ENCODE peak calls at places on chromosomes 12 and 14, in five cellular contexts. One of them, this sample, is unnamed.

GRCh38 chr14:69650948-69651369 is 39.6 kb downstream of the SUSD6 start:
- DNase-seq in heart left ventricle: no peak
- DNase-seq in uterus: no peak
- DNase-seq in foreskin fibroblast: no peak
- DNase-seq in A673: no peak
- DNase-seq in this sample: no peak

GRCh38 chr12:3492868-3493224 is 1.8 kb downstream of the PRMT8 start:
- DNase-seq in foreskin fibroblast: no peak
- DNase-seq in heart left ventricle: no peak
- DNase-seq in uterus: no peak
- DNase-seq in A673: no peak
- DNase-seq in this sample: no peak

GRCh38 chr12:115449526-115449925 is 765.6 kb upstream of the TBX3 start:
- DNase-seq in foreskin fibroblast: no peak
- DNase-seq in uterus: no peak
- DNase-seq in heart left ventricle: no peak
- DNase-seq in A673: no peak
- DNase-seq in this sample: no peak

GRCh38 chr12:95411466-95411865 is 62.5 kb upstream of the METAP2 start:
- DNase-seq in foreskin fibroblast: no peak
- DNase-seq in uterus: no peak
- DNase-seq in heart left ventricle: no peak
- DNase-seq in A673: peak
- DNase-seq in this sample: peak

GRCh38 chr14:55762595-55763232 is 182.7 kb downstream of the KTN1 start:
- DNase-seq in uterus: no peak
- DNase-seq in foreskin fibroblast: no peak
- DNase-seq in A673: no peak
- DNase-seq in heart left ventricle: no peak
- DNase-seq in this sample: no peak

GRCh38 chr12:27511031-27511722 is 12.8 kb upstream of the PPFIBP1 start:
- DNase-seq in heart left ventricle: no peak
- DNase-seq in foreskin fibroblast: no peak
- DNase-seq in A673: no peak
- DNase-seq in uterus: no peak
- DNase-seq in this sample: peak

GRCh38 chr12:10341892-10342509 is 34.3 kb downstream of the KLRD1 start:
- DNase-seq in foreskin fibroblast: no peak
- DNase-seq in uterus: no peak
- DNase-seq in A673: no peak
- DNase-seq in heart left ventricle: no peak
- DNase-seq in this sample: no peak

GRCh38 chr12:110536834-110537604 is 34.9 kb downstream of the RAD9B start:
- DNase-seq in A673: no peak
- DNase-seq in foreskin fibroblast: no peak
- DNase-seq in heart left ventricle: no peak
- DNase-seq in uterus: no peak
- DNase-seq in this sample: no peak

GRCh38 chr14:65566820-65567522 is 154.4 kb downstream of the FUT8 start:
- DNase-seq in foreskin fibroblast: no peak
- DNase-seq in heart left ventricle: no peak
- DNase-seq in A673: no peak
- DNase-seq in uterus: no peak
- DNase-seq in this sample: no peak

GRCh38 chr14:68683326-68683725 is 109.5 kb downstream of the ZFP36L1 start:
- DNase-seq in A673: peak
- DNase-seq in uterus: no peak
- DNase-seq in heart left ventricle: no peak
- DNase-seq in foreskin fibroblast: no peak
- DNase-seq in this sample: peak

GRCh38 chr12:120101617-120102016 is 14.9 kb downstream of the RAB35 start:
- DNase-seq in uterus: no peak
- DNase-seq in heart left ventricle: no peak
- DNase-seq in A673: no peak
- DNase-seq in foreskin fibroblast: no peak
- DNase-seq in this sample: no peak

GRCh38 chr12:122981036-122981471 is 573 bp downstream of the ARL6IP4 start:
- DNase-seq in foreskin fibroblast: no peak
- DNase-seq in A673: no peak
- DNase-seq in heart left ventricle: no peak
- DNase-seq in uterus: no peak
- DNase-seq in this sample: peak
- H3K4me3 ChIP-seq in foreskin fibroblast: peak
- H3K4me3 ChIP-seq in A673: peak
- H3K4me3 ChIP-seq in heart left ventricle: peak
- H3K4me3 ChIP-seq in uterus: peak
- H3K4me3 ChIP-seq in this sample: peak

DNA sequence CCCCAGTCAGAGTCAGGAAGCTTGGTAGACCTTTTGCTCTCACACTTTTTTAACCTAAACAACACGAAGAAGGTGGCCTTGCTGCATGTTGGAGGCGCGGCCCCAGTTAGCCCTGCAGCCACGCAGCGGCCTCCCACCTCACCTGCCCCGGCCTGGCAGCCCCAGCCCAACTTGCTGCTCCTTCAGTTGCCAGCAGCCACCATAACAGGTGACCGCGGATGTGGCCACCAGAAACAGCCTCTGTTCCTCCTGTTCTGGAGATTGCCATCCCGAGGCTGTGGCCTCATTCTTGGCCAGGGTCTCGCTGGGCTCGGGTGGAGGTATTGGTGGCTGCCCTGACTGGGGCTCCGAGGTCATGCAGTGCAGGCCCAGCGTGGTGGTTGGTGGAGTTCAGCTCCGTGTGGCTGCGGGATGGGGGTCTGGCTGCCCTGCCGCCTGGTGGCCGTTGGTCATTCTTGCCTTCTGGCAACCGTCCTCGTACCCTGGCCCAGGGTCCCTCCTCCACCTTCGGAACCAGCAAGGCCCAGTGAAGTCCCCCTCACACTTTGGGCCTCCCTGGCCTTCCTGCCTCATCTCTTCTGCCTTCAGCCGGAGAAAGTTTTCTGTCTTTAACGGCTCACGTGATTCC is 20.7 kb upstream of the TEX22 start:
- DNase-seq in uterus: no peak
- DNase-seq in foreskin fibroblast: no peak
- DNase-seq in A673: no peak
- DNase-seq in heart left ventricle: peak
- DNase-seq in this sample: no peak
- TF ChIP-seq CTCF in uterus: no peak
- TF ChIP-seq CTCF in foreskin fibroblast: no peak
- TF ChIP-seq CTCF in A673: no peak
- TF ChIP-seq CTCF in heart left ventricle: no peak
- TF ChIP-seq CTCF in this sample: no peak

DNA sequence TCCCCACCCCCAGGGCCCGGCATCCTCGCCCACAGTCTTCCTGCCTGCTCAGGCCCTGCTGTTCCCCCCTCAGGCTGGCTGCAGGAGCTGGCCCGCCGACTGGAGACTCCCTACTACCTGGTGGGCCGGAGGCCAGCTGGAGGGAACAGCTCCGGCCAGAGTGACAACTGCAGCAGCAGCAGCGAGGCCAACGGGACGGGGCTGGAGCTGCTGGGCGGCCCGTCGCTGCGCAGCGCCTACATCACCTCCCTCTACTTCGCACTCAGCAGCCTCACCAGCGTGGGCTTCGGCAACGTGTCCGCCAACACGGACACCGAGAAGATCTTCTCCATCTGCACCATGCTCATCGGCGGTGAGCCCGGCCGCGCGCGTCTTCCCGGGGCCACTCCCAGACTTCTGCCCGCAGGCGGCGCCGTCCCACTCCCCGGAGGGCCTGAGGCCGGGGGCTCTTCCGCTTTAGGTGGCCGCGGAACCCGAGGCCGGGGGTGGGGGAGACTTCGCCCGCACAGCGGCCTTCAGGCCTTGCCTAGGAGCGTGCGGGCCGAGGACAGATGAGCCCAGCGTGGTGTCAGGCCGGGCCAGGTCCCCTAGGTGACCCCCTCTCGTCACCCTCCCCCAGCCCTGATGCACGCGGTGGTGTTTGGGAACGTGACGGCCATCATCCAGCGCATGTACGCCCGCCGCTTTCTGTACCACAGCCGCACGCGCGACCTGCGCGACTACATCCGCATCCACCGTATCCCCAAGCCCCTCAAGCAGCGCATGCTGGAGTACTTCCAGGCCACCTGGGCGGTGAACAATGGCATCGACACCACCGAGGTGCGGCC is 10.2 kb downstream of the KCNH3 start:
- DNase-seq in foreskin fibroblast: no peak
- DNase-seq in uterus: no peak
- DNase-seq in heart left ventricle: peak
- DNase-seq in A673: peak
- DNase-seq in this sample: no peak
- H3K4me3 ChIP-seq in foreskin fibroblast: peak
- H3K4me3 ChIP-seq in uterus: peak
- H3K4me3 ChIP-seq in heart left ventricle: peak
- H3K4me3 ChIP-seq in A673: peak
- H3K4me3 ChIP-seq in this sample: peak

GRCh38 chr14:100427166-100427565 is 104.0 kb downstream of the SLC25A47 start:
- DNase-seq in uterus: no peak
- DNase-seq in A673: no peak
- DNase-seq in heart left ventricle: no peak
- DNase-seq in foreskin fibroblast: no peak
- DNase-seq in this sample: no peak

GRCh38 chr14:100426331-100426730 is 103.2 kb downstream of the SLC25A47 start:
- DNase-seq in uterus: no peak
- DNase-seq in A673: no peak
- DNase-seq in foreskin fibroblast: no peak
- DNase-seq in heart left ventricle: no peak
- DNase-seq in this sample: no peak

GRCh38 chr14:100429537-100429936 is 106.4 kb downstream of the SLC25A47 start:
- DNase-seq in foreskin fibroblast: no peak
- DNase-seq in heart left ventricle: no peak
- DNase-seq in A673: no peak
- DNase-seq in uterus: no peak
- DNase-seq in this sample: no peak

GRCh38 chr14:100430571-100430970 is 107.4 kb downstream of the SLC25A47 start:
- DNase-seq in foreskin fibroblast: no peak
- DNase-seq in A673: no peak
- DNase-seq in heart left ventricle: no peak
- DNase-seq in uterus: no peak
- DNase-seq in this sample: no peak

DNA sequence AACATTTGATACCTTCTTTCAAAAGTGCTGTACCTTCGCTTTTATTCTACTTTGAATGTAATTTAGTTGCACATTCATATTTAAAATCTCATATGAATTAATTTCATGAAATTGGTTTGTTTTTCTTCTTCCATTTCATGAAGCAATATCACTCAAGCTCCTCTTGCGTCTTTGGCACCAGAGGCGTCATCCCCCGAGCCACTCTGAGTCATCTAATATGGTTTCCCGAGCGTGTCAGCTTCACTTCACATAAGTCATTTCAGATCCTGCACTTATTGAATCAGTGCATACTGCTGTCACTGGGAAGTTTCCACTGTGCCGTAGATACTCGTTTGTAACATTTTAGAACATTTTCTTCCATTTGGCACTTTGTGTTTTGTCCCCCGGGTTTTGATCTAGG is 105.6 kb downstream of the SLC25A47 start:
- DNase-seq in foreskin fibroblast: no peak
- DNase-seq in A673: peak
- DNase-seq in uterus: no peak
- DNase-seq in heart left ventricle: no peak
- DNase-seq in this sample: no peak
- TF ChIP-seq CTCF in foreskin fibroblast: no peak
- TF ChIP-seq CTCF in A673: no peak
- TF ChIP-seq CTCF in uterus: no peak
- TF ChIP-seq CTCF in heart left ventricle: no peak
- TF ChIP-seq CTCF in this sample: no peak

DNA sequence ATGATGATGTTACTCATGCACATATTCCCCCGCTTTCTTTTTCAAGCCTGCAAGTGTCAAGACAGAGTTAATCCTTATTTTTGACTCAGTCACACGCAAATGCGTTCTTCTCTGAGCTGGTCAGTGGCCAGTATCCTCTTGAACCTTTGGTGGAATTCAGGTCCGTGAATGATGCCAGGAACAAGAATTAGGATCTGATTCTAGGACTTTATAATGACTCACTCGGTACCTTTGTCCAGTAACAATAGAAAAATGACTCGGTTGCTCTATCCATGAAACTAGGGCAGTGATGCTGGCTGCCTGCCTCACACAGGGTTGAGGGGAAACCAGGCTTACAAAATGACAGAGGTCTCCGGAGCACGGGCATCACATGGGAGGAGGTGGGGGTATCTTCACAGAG is 185.8 kb upstream of the NUDT4 start:
- DNase-seq in heart left ventricle: no peak
- DNase-seq in A673: no peak
- DNase-seq in foreskin fibroblast: peak
- DNase-seq in uterus: no peak
- DNase-seq in this sample: peak
- H3K4me3 ChIP-seq in heart left ventricle: no peak
- H3K4me3 ChIP-seq in A673: no peak
- H3K4me3 ChIP-seq in foreskin fibroblast: peak
- H3K4me3 ChIP-seq in uterus: no peak
- H3K4me3 ChIP-seq in this sample: peak

This sample was measured in fibroblast of the aortic adventitia.